ENCODE peak calls at places on chromosomes 16 and 17, in five cellular contexts. X is CD8-positive, alpha-beta memory T cell; S is cardiac muscle cell; J is tibial artery; I is psoas muscle. F is an unnamed sample.

GRCh38 chr16:54816471-54816870 is 114.2 kb upstream of the IRX5 start:
- DNase-seq in X (no peak), I (no peak), S (no peak), J (no peak), F (no peak)

GRCh38 chr16:1612320-1613111 is at the start of gene CRAMP1:
- DNase-seq in S (peak; percentile 8), J (no peak), I (peak; percentile 56), X (peak; percentile 54), F (peak; percentile 47)

GRCh38 chr16:1559446-1559975 is 26.0 kb downstream of the TMEM204 start:
- DNase-seq in X (peak; percentile 70), J (no peak), S (no peak), I (no peak), F (peak; percentile 50)

GRCh38 chr16:7363397-7364053 is 30.9 kb downstream of the RBFOX1 start:
- DNase-seq in I (peak; percentile 86), S (no peak), J (no peak), X (no peak), F (no peak)

GRCh38 chr17:48634446-48635208 is 8.5 kb upstream of the HOXB9 start:
- DNase-seq in I (no peak), J (no peak), S (no peak), X (no peak), F (no peak)

GRCh38 chr16:263182-263774 is 12.5 kb downstream of the RGS11 start:
- DNase-seq in J (no peak), X (no peak), I (no peak), S (no peak), F (no peak)

GRCh38 chr17:73156166-73156840 is 8.5 kb upstream of the SSTR2 start:
- DNase-seq in J (peak; percentile 74), X (peak; percentile 58), S (peak; percentile 82), I (peak; percentile 71), F (peak; percentile 11)

GRCh38 chr17:6853764-6854442 is 22.4 kb upstream of the TEKT1 start:
- DNase-seq in X (peak; percentile 50), J (no peak), S (no peak), I (no peak), F (no peak)

GRCh38 chr17:79332011-79332410 is 257.4 kb downstream of the ENGASE start:
- DNase-seq in I (no peak), S (no peak), J (no peak), X (no peak), F (no peak)

GRCh38 chr17:65219124-65219523 is 82.0 kb downstream of the RGS9 start:
- DNase-seq in J (no peak), I (no peak), X (no peak), S (no peak), F (no peak)

GRCh38 chr17:58060596-58061191 is 22.5 kb upstream of the DYNLL2 start:
- DNase-seq in J (no peak), X (no peak), I (no peak), S (peak; percentile 78), F (no peak)

GRCh38 chr17:8123695-8124349 is at the start of gene HES7:
- DNase-seq in I (peak; percentile 61), S (no peak), J (no peak), X (no peak), F (no peak)

GRCh38 chr16:8872967-8873865 is 4.4 kb upstream of the CARHSP1 start:
- DNase-seq in I (no peak), J (no peak), X (no peak), S (no peak), F (no peak)

GRCh38 chr16:89367538-89368059 is 122.8 kb downstream of the ANKRD11 start:
- DNase-seq in S (no peak), J (no peak), X (no peak), I (no peak), F (no peak)

GRCh38 chr17:43042025-43042424 is 17.0 kb downstream of the RND2 start:
- DNase-seq in J (no peak), X (no peak), I (no peak), S (no peak), F (no peak)

GRCh38 chr17:79160980-79161621 is 86.5 kb downstream of the ENGASE start:
- DNase-seq in I (no peak), S (peak; percentile 26), X (no peak), J (no peak), F (peak; percentile 34)

GRCh38 chr16:64094992-64095579 is 1026.8 kb downstream of the CDH11 start:
- DNase-seq in J (no peak), I (no peak), S (peak; percentile 17), X (no peak), F (no peak)

GRCh38 chr17:4849011-4849536 is 15.9 kb downstream of the MINK1 start:
- DNase-seq in I (no peak), S (no peak), J (no peak), X (no peak), F (no peak)

DNA sequence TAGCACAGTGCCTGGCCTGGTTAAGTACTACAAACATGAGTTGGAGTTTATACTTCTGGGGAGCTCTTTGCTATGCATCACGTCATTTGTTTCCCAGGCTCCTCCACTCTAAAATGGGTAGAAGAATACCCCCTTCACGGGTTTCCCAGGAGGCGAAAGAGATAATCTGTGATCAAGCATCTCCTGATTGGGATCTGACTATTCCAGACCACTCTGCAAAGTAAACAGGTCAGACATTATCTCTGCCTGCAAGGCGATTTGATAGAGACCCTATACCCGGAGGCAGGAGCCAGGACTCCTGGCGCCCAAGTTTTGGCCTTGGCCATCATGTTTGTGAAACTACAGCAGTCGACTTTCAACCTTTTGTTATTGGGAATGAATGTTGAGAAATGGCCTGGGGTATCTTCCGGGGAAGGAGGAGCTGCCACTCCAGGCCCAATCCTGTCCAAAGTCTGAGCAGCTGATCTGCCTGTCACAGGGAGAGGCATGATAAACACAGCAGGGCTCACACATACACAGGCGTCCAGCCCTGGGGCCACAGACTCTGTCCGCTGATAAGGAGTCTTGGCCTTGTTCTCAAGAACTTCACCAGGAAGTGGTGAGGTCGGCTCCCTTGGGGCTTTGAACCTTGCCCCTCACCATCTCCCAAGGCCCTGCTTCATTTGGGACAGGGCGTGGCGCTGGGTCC is 199.9 kb downstream of the MAF start:
- DNase-seq in X (no peak), J (no peak), I (no peak), S (no peak), F (no peak)
- H3K9me3 ChIP-seq in X (no peaks in the 10 kb centered on the region), J (peaks cover under 1% of the 10 kb centered on the region), I (no peaks in the 10 kb centered on the region), S (no peaks in the 10 kb centered on the region), F (no peaks in the 10 kb centered on the region)

GRCh38 chr16:5447734-5448133 is 350.1 kb upstream of the EEF2KMT start:
- DNase-seq in J (no peak), I (no peak), S (no peak), X (no peak), F (no peak)

GRCh38 chr16:5448798-5449197 is 351.2 kb upstream of the EEF2KMT start:
- DNase-seq in S (no peak), X (no peak), I (no peak), J (no peak), F (no peak)

GRCh38 chr16:5450435-5451104 is 353.0 kb upstream of the EEF2KMT start:
- DNase-seq in J (no peak), X (no peak), I (no peak), S (no peak), F (no peak)

GRCh38 chr16:5451641-5452040 is 354.0 kb upstream of the EEF2KMT start:
- DNase-seq in I (no peak), X (no peak), J (no peak), S (no peak), F (no peak)

GRCh38 chr16:5449901-5450300 is 352.3 kb upstream of the EEF2KMT start:
- DNase-seq in X (no peak), I (no peak), S (no peak), J (no peak), F (no peak)
- H3K9me3 ChIP-seq in X (no peaks in the 10 kb centered on the region), I (no peaks in the 10 kb centered on the region), S (no peaks in the 10 kb centered on the region), J (no peaks in the 10 kb centered on the region), F (no peaks in the 10 kb centered on the region)

GRCh38 chr16:3223913-3224515 is 10.9 kb downstream of the ZNF200 start:
- DNase-seq in I (no peak), X (no peak), S (no peak), J (no peak), F (no peak)
- H3K9me3 ChIP-seq in I (peaks cover 90% of the 10 kb centered on the region), X (peaks cover 41% of the 10 kb centered on the region), S (no peaks in the 10 kb centered on the region), J (peaks cover 66% of the 10 kb centered on the region), F (peaks cover 72% of the 10 kb centered on the region)

GRCh38 chr16:56878455-56878854 is 13.4 kb downstream of the SLC12A3 start:
- DNase-seq in X (no peak), S (no peak), J (no peak), I (no peak), F (no peak)
- H3K9me3 ChIP-seq in X (no peaks in the 10 kb centered on the region), S (no peaks in the 10 kb centered on the region), J (no peaks in the 10 kb centered on the region), I (no peaks in the 10 kb centered on the region), F (no peaks in the 10 kb centered on the region)